ENCODE peak calls at places on chromosomes 1 and 21, in six cellular contexts. Q is ureter; R is kidney tubule cell; Y is OCI-LY7; D is RPMI7951; P is stimulated activated CD8-positive, alpha-beta memory T cell treated with anti-CD3 and anti-CD28 coated beads, Interleukin-2, amount 100 ng/mL, for 1 hour. U is an unnamed sample.

GRCh38 chr21:29514652-29515247 is 216.0 kb downstream of the BACH1 start:
- DNase-seq in Q (no peak), Y (no peak), R (no peak), D (no peak), P (no peak), U (no peak)

GRCh38 chr21:15856813-15857212 is 127.0 kb downstream of the USP25 start:
- DNase-seq in D (no peak), Y (no peak), R (no peak), P (no peak), Q (no peak), U (no peak)

GRCh38 chr1:211331011-211331709 is 4.5 kb downstream of the TRAF5 start:
- DNase-seq in Q (no peak), P (no peak), R (no peak), Y (no peak), D (peak), U (no peak)

GRCh38 chr1:232238009-232238408 is 391.9 kb downstream of the SIPA1L2 start:
- DNase-seq in D (no peak), R (no peak), Q (no peak), Y (no peak), P (no peak), U (peak)

GRCh38 chr1:112793631-112794565 is 78.8 kb upstream of the PPM1J start:
- DNase-seq in Q (no peak), R (no peak), P (no peak), Y (no peak), D (no peak), U (no peak)

GRCh38 chr1:180027949-180028445 is 73.4 kb downstream of the CEP350 start:
- DNase-seq in Q (no peak), R (peak), Y (no peak), D (peak), P (no peak), U (no peak)

GRCh38 chr1:30912203-30912602 is 3.6 kb upstream of the SDC3 start:
- DNase-seq in Y (no peak), P (no peak), R (no peak), D (no peak), Q (no peak), U (no peak)

GRCh38 chr1:66402194-66402593 is 131.8 kb upstream of the SGIP1 start:
- DNase-seq in R (no peak), P (no peak), D (no peak), Y (peak), Q (peak), U (peak)

GRCh38 chr1:91700332-91700731 is 185.6 kb downstream of the TGFBR3 start:
- DNase-seq in R (peak), Y (no peak), Q (no peak), P (no peak), D (peak), U (no peak)

U was measured in NCI-H2171 treated with DMSO at 0.1 percent for 48 hours.